ENCODE peak calls at places on chromosomes 16 and 17, in five cellular contexts. M is PC-3, S is PC-9, R is MM.1S, N is A673. P is an unnamed sample.

GRCh38 chr17:50864747-50865059 is 1.5 kb downstream of the TOB1 start:
- DNase-seq in S (no peak), R (no peak), M (no peak), N (no peak), P (no peak)

GRCh38 chr17:37338847-37339246 is 36.9 kb upstream of the C17orf78 start:
- DNase-seq in M (no peak), S (no peak), N (no peak), R (no peak), P (no peak)

GRCh38 chr17:18039535-18040286 is 503 bp downstream of the GID4 start:
- DNase-seq in R (peak; percentile 48), N (no peak), M (peak; percentile 37), S (peak; percentile 53), P (no peak)

GRCh38 chr16:21302898-21303528 is 24.9 kb upstream of the CRYM start:
- DNase-seq in S (peak; percentile 48), R (no peak), N (no peak), M (peak; percentile 69), P (no peak)

GRCh38 chr17:14301761-14302401 is 1.0 kb downstream of the HS3ST3B1 start:
- DNase-seq in N (no peak), R (no peak), M (no peak), S (no peak), P (no peak)

GRCh38 chr16:21158208-21159110 is at the start of gene LDAF1:
- DNase-seq in M (peak; percentile 76), S (peak; percentile 66), N (peak; percentile 88), R (peak; percentile 74), P (no peak)

GRCh38 chr16:54361813-54362212 is 75.2 kb upstream of the IRX3 start:
- DNase-seq in R (no peak), S (no peak), N (peak; percentile 10), M (no peak), P (no peak)

GRCh38 chr16:10850478-10850850 is 26.5 kb upstream of the CIITA start:
- DNase-seq in R (no peak), M (no peak), S (no peak), N (no peak), P (no peak)

DNA sequence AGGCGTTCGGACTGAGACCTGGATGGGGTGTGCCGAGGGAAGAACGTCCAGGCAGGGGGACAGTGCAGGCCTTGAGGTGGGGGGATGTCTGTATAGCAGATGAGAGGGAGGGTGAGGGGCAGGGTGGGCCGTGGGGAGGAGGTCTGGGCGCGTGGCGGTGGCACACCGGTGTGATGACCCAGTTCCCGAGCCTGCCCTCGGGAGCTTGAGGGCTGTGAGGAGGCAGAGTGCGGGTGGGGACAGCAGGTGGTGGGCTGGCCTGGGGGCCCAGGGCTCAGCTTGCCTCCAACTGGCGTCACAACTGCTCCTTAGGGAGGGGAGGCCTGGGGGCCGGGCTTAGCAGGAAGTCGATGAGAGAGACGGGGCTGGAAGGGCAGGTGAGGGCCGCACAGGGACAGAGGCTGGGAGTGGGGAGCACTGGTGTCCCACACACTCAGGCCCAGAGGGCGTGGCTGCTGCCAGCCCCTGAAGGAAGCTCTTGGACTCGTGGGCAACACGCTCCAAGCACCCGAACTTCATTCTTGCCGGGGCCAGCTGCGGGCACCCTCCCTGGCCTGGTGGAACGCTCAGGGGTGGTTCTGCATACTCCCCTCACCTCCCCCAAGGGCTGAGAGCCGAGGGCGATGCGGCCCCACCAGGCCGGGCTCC is 6.5 kb downstream of the CACNA1H start:
- DNase-seq in N (no peak), S (no peak), M (no peak), R (no peak), P (no peak)
- H3K27ac ChIP-seq in N (peak overlapping the region; percentile 57), S (no peak overlapping the region), M (no peak overlapping the region), R (no peak overlapping the region), P (no peak overlapping the region)

DNA sequence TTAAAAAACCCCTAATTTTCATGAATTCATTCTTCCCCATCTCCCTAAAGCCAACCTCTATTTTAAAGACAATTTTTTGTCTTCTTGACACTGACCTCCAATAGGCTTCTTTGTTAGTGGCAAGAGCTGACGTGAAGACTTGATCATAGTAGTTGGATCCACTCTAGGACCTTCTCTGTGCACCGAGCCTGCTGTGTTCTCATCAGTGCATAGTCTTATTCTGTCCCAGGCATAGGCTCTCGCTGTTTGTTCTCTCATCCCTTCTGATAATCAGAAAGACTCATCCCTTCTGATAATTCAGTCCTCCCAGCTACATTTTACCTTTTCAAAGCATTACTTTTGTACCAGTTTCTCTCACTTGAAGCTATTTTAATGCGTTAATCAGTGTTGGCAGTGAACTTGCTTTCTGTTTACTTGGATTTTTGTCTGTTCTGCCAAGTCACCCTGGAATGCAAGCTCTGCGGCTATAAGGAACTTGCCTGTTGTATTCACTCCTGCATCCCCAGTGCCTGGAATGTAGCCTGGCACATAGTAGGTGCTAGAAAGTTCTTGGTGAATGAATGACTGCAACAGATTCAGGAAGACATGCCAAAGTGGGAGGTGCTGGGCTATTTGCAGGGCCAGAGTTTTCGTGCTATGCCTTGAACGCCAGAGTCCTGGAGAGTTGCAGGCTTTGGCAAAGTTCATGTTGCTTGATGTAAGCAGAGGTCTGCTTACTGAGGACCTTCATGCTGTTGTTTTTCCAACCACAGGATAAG is 147.6 kb upstream of the MPHOSPH6 start:
- DNase-seq in R (no peak), S (no peak), N (no peak), M (no peak), P (no peak)
- TF ChIP-seq EZH2 in R (no peak), S (no peak), N (no peak), M (no peak), P (no peak)

DNA sequence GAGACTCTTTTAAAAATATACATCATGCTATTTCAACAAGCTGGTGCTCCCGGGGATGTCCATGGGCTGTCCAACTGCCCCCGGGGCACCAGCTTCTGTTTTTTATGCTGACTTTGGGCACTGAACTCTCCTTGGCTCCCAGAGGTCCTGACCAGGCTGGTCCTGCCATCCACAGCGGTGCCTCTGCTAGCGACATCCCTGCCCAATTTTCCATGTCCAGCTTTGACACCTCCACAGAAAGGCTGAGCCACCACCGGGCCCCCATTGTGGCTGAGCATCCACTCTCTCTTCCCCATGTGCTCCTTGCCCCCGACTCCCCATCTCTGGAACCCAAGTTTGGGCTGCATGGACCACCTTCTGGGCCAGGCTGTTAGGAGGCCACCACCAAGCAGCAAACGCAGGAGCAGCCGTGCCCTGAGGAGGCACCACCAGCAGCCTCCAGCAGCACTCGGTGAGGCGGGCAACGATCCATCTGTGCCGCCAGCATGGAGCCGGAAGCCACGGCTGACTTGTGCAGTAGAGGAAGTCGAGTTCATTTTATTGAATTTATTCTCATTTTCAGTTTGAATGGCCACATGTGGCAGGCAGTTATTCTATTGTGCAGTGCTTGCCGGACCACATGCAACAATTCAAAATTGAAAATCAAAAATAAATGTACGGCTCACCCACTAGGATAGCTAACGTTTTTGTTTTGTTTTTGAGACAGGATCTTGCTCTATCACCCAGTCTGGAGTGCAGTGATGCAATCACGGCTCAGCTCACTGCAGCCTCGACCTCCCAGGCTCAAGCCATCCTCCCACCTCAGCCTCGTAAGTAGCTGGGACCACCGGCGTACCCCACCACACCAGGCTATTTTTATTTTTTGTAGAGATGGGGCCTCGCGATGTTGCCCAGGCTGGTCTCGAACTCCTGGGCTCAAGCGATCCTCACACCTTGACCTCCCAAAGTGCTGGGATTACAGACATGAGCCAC is 2.8 kb upstream of the MEAK7 start:
- DNase-seq in N (no peak), M (no peak), S (no peak), R (no peak), P (no peak)
- H3K27ac ChIP-seq in N (no peak overlapping the region), M (no peak overlapping the region), S (peak overlapping the region; percentile 59), R (no peak overlapping the region), P (no peak overlapping the region)

DNA sequence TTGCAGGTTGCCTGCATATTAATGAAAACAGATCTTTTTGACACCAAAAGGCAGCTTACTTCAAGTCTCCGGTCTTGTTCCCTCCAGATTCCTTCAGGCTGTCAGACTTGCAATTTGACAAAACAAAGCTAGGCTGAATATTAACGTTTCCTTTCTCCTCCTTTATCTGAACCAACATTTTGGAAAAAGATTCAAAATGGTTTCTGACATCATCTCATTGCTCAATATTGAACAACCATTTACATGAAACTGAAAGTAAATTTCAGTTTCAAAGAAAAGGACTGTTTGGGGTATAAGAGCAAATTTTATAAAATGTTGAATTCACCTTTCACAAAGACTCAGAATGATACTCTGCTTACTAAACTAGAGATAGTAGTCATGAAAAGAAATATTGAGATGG is 521.8 kb downstream of the KCNJ2 start:
- DNase-seq in S (no peak), M (no peak), R (no peak), N (no peak), P (no peak)
- TF ChIP-seq EZH2 in S (no peak), M (no peak), R (no peak), N (no peak), P (no peak)

DNA sequence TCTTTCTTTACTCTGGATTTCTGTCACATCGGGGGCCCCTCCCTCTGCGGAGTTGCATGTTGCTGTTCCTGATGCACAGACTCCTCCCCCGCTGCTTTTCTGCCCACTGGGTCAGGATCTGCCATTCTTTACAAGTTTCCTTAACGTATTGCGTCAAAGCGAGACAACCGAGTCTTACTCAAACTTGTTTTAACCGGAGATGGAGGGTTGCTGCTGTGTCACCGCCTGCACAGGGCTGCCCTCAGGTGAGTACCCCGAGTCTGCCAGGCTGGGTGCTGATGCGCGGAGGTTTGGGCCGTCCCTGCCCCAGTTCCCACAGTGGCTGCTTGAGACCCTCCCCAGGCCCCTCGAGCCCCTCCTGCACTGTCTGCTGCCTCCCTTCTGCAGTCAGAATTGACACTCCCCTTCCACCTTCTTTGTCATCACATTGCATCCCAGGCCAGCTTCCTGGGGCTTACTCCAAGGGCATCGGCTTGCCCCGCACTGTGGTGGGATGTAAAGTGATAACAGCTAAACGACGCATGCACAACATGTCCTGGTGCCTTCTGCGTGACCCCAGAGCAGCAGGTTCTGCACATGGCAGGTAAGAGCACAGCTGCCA is 19.3 kb downstream of the CARHSP1 start:
- DNase-seq in M (no peak), S (no peak), R (no peak), N (no peak), P (no peak)
- H3K27ac ChIP-seq in M (peak overlapping the region; percentile 91), S (no peak overlapping the region), R (no peak overlapping the region), N (peak overlapping the region; percentile 64), P (peak overlapping the region; percentile 51)

GRCh38 chr17:70674061-70674460 is 504.7 kb downstream of the KCNJ2 start:
- DNase-seq in R (no peak), M (no peak), N (no peak), S (no peak), P (no peak)
- TF ChIP-seq EZH2 in R (no peak), M (no peak), N (no peak), S (no peak), P (no peak)

DNA sequence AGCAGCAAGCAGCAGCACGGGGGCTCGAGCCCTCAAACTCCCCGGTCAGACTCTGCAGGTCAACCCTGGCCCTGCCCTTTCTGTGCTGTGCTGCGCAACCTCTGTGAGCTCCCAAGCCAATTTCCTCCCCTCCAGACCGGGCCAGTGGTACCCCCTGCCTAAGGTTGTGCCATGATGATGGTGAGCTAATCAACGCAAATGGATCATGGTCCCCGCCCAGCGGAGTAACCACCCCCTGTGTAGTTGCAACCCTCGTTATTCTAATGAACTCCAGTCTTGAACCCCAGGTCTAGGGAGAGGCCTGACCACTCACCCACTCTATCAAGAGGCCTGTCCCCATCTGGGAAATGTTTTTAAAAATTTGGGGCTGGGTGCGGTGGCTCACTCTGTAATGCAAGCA is 201.8 kb upstream of the FOXF1 start:
- DNase-seq in M (no peak), N (no peak), S (no peak), R (no peak), P (no peak)
- H3K27ac ChIP-seq in M (no peak overlapping the region), N (no peak overlapping the region), S (no peak overlapping the region), R (no peak overlapping the region), P (no peak overlapping the region)

P was measured in SK-N-MC.